ENCODE peak calls at places on chromosomes 16 and 17, in eight cellular contexts. Z is MG63; B is GM12891; E is activated CD4-positive, alpha-beta memory T cell treated with anti-CD3 and anti-CD28 coated beads for 36 hours; N is stimulated activated CD8-positive, alpha-beta memory T cell treated with anti-CD3 and anti-CD28 coated beads, Interleukin-7, amount 100 ng/mL, for 1 hour; V is EL; O is amniotic stem cell; P is KG1. H is an unnamed sample.

GRCh38 chr16:68786685-68787418 is 49.8 kb downstream of the CDH1 start:
- DNase-seq in P (no peak), V (peak; percentile 16), O (no peak), N (no peak), B (no peak), E (no peak), Z (peak; percentile 15), H (no peak)

GRCh38 chr16:57898961-57899360 is 72.0 kb downstream of the CNGB1 start:
- DNase-seq in N (no peak), V (no peak), O (no peak), Z (no peak), E (no peak), P (no peak), B (no peak), H (no peak)

GRCh38 chr16:75065149-75065807 is 51.3 kb downstream of the LDHD start:
- DNase-seq in V (no peak), O (no peak), P (no peak), E (peak; percentile 42), Z (no peak), B (no peak), N (no peak), H (no peak)

GRCh38 chr16:48637039-48637438 is 27.1 kb upstream of the N4BP1 start:
- DNase-seq in O (no peak), P (no peak), B (no peak), E (no peak), V (no peak), N (no peak), Z (no peak), H (no peak)

GRCh38 chr17:41711669-41712400 is at the start of gene GAST:
- DNase-seq in E (no peak), V (no peak), O (no peak), N (no peak), Z (no peak), P (no peak), B (no peak), H (no peak)

GRCh38 chr16:59702531-59702930 is 968.4 kb upstream of the GOT2 start:
- DNase-seq in P (no peak), Z (no peak), O (no peak), E (no peak), N (no peak), V (no peak), B (no peak), H (no peak)

GRCh38 chr17:80992077-80992947 is 671 bp downstream of the CHMP6 start:
- DNase-seq in B (peak; percentile 59), N (no peak), Z (no peak), P (no peak), E (peak; percentile 25), O (no peak), V (no peak), H (no peak)

GRCh38 chr16:54432481-54433229 is 146.1 kb upstream of the IRX3 start:
- DNase-seq in N (no peak), O (no peak), E (no peak), V (no peak), Z (no peak), P (no peak), B (no peak), H (no peak)

GRCh38 chr17:80665792-80666191 is 121.2 kb downstream of the RPTOR start:
- DNase-seq in Z (no peak), O (no peak), B (no peak), E (no peak), N (no peak), P (no peak), V (no peak), H (no peak)

GRCh38 chr17:4840893-4841242 is 7.7 kb downstream of the MINK1 start:
- DNase-seq in P (no peak), B (no peak), Z (no peak), E (peak; percentile 50), N (no peak), O (no peak), V (no peak), H (no peak)

GRCh38 chr16:11129378-11129781 is 126.6 kb downstream of the SOCS1 start:
- DNase-seq in Z (no peak), E (no peak), V (no peak), O (no peak), B (no peak), P (no peak), N (no peak), H (no peak)

GRCh38 chr17:80382956-80383355 is 32.0 kb upstream of the ENDOV start:
- DNase-seq in O (no peak), E (no peak), Z (no peak), P (no peak), V (no peak), B (no peak), N (no peak), H (no peak)

GRCh38 chr17:76370261-76370993 is 14.0 kb upstream of the SPHK1 start:
- DNase-seq in O (peak; percentile 81), P (no peak), B (no peak), N (no peak), Z (peak; percentile 95), E (peak; percentile 27), V (peak; percentile 98), H (peak; percentile 65)

GRCh38 chr16:4391635-4392381 is 20.2 kb downstream of the VASN start:
- DNase-seq in Z (no peak), O (no peak), E (no peak), B (no peak), V (no peak), P (no peak), N (no peak), H (no peak)

GRCh38 chr17:29151567-29151966 is 28.6 kb downstream of the MYO18A start:
- DNase-seq in Z (peak; percentile 70), V (peak; percentile 91), O (no peak), N (no peak), E (no peak), P (no peak), B (no peak), H (no peak)

GRCh38 chr16:14420721-14421488 is 209.2 kb downstream of the PARN start:
- DNase-seq in Z (no peak), N (no peak), V (no peak), B (no peak), P (no peak), O (no peak), E (no peak), H (no peak)

GRCh38 chr16:67673712-67674580 is 7.3 kb downstream of the C16orf86 start:
- DNase-seq in N (no peak), Z (no peak), B (no peak), P (no peak), O (no peak), E (no peak), V (no peak), H (no peak)

GRCh38 chr16:77850637-77851330 is 62.4 kb downstream of the VAT1L start:
- DNase-seq in N (no peak), O (no peak), E (no peak), Z (no peak), V (peak; percentile 8), B (no peak), P (no peak), H (no peak)

GRCh38 chr16:86747761-86748160 is 169.4 kb downstream of the FOXL1 start:
- DNase-seq in V (no peak), B (no peak), E (no peak), P (no peak), N (no peak), O (no peak), Z (no peak), H (no peak)

GRCh38 chr17:35373984-35374765 is 754 bp upstream of the SLFN11 start:
- DNase-seq in E (peak; percentile 73), Z (peak; percentile 85), B (peak; percentile 12), V (peak; percentile 67), N (no peak), P (peak; percentile 57), O (peak; percentile 4), H (no peak)

GRCh38 chr16:22814330-22815105 is 556 bp downstream of the HS3ST2 start:
- DNase-seq in Z (peak; percentile 2), N (no peak), E (no peak), B (no peak), P (no peak), V (no peak), O (no peak), H (no peak)

GRCh38 chr16:15553313-15554088 is 89.5 kb downstream of the MARF1 start:
- DNase-seq in Z (peak; percentile 18), O (no peak), B (no peak), E (peak; percentile 77), V (no peak), P (no peak), N (no peak), H (no peak)

GRCh38 chr17:33183487-33184026 is 109.5 kb downstream of the ASIC2 start:
- DNase-seq in O (no peak), N (no peak), B (no peak), Z (no peak), P (no peak), V (no peak), E (no peak), H (no peak)

GRCh38 chr16:49350265-49351103 is 23.1 kb upstream of the C16orf78 start:
- DNase-seq in N (peak; percentile 4), V (peak; percentile 45), E (peak; percentile 59), O (no peak), B (peak; percentile 67), Z (peak; percentile 12), P (peak; percentile 9), H (no peak)

H was measured in kidney epithelial cell.